ENCODE peak calls at places on chromosome 1, in nine cellular contexts. M, H, N, A, J, Q, C, V and X are unnamed samples. For H3K4me1, the result is how much of the 10 kb centered on the place peaks cover.

GRCh38 chr1:168621356-168621755 is 45.0 kb downstream of the XCL1 start:
- DNase-seq in H (no peak), V (peak), A (no peak), Q (no peak), M (peak), N (no peak), C (no peak), J (no peak), X (no peak)

GRCh38 chr1:29849038-29849750 is 612.9 kb downstream of the PTPRU start:
- DNase-seq in Q (peak), M (peak), N (peak), C (no peak), V (peak), J (no peak), H (peak), A (no peak), X (no peak)

GRCh38 chr1:2785631-2786328 is 15.7 kb downstream of the TTC34 start:
- DNase-seq in H (peak), V (no peak), J (peak), M (no peak), C (peak), N (no peak), A (peak), Q (no peak), X (no peak)

GRCh38 chr1:85091647-85092295 is 43.5 kb upstream of the MCOLN3 start:
- DNase-seq in M (no peak), V (no peak), H (no peak), C (no peak), J (no peak), N (no peak), A (no peak), Q (peak), X (no peak)

GRCh38 chr1:208332774-208333126 is 88.6 kb upstream of the PLXNA2 start:
- DNase-seq in Q (no peak), J (no peak), C (no peak), H (no peak), M (no peak), N (no peak), V (no peak), A (no peak), X (no peak)

GRCh38 chr1:7988576-7988975 is 27.1 kb downstream of the PARK7 start:
- DNase-seq in V (peak), H (no peak), Q (no peak), A (no peak), C (no peak), N (no peak), M (no peak), J (no peak), X (no peak)

GRCh38 chr1:8239039-8239305 is 78.9 kb upstream of the SLC45A1 start:
- DNase-seq in H (peak), N (no peak), A (no peak), Q (no peak), C (peak), V (peak), M (no peak), J (peak), X (no peak)

GRCh38 chr1:172322219-172323061 is 98.0 kb upstream of the C1orf105 start:
- DNase-seq in M (no peak), J (peak), V (peak), Q (no peak), H (no peak), N (no peak), C (peak), A (peak), X (no peak)

GRCh38 chr1:103516693-103517092 is 8.8 kb upstream of the RNPC3 start:
- DNase-seq in N (no peak), C (no peak), J (no peak), H (no peak), A (no peak), Q (peak), M (no peak), V (peak), X (no peak)

GRCh38 chr1:202697038-202697437 is 13.2 kb downstream of the SYT2 start:
- DNase-seq in H (peak), J (no peak), M (no peak), V (no peak), A (no peak), N (no peak), Q (no peak), C (no peak), X (no peak)

GRCh38 chr1:153954826-153955225 is 3.6 kb downstream of the CRTC2 start:
- DNase-seq in H (no peak), J (no peak), V (no peak), M (no peak), N (no peak), C (no peak), A (no peak), Q (no peak), X (no peak)

GRCh38 chr1:206952182-206952581 is 5.9 kb upstream of the PIGR start:
- DNase-seq in J (no peak), C (no peak), M (no peak), A (no peak), H (peak), Q (no peak), V (peak), N (no peak), X (no peak)

GRCh38 chr1:29777522-29777921 is 541.2 kb downstream of the PTPRU start:
- DNase-seq in N (no peak), J (no peak), C (no peak), Q (no peak), H (no peak), A (no peak), M (no peak), V (no peak), X (no peak)

GRCh38 chr1:172141351-172142000 is 279.0 kb upstream of the C1orf105 start:
- DNase-seq in Q (no peak), J (no peak), V (no peak), N (no peak), H (no peak), A (no peak), C (no peak), M (no peak), X (no peak)

GRCh38 chr1:208510192-208510952 is 266.2 kb upstream of the PLXNA2 start:
- DNase-seq in H (no peak), A (no peak), C (no peak), M (no peak), Q (peak), N (no peak), J (no peak), V (peak), X (no peak)

GRCh38 chr1:157595356-157595755 is 2.5 kb downstream of the FCRL4 start:
- DNase-seq in A (no peak), V (no peak), J (no peak), C (no peak), H (no peak), Q (no peak), N (no peak), M (no peak), X (no peak)

GRCh38 chr1:229066591-229066990 is 204.3 kb upstream of the RAB4A start:
- DNase-seq in C (no peak), J (no peak), V (no peak), N (no peak), M (no peak), Q (no peak), H (no peak), A (no peak), X (no peak)

GRCh38 chr1:175870217-175870616 is 126.8 kb upstream of the TNR start:
- DNase-seq in M (no peak), V (no peak), A (no peak), Q (no peak), N (no peak), J (no peak), C (no peak), H (no peak), X (no peak)

GRCh38 chr1:90671736-90672135 is 45.4 kb downstream of the BARHL2 start:
- DNase-seq in A (no peak), V (no peak), N (no peak), H (no peak), C (no peak), M (no peak), Q (no peak), J (no peak), X (no peak)

GRCh38 chr1:22805672-22806038 is 95.0 kb downstream of the EPHB2 start:
- DNase-seq in N (no peak), A (no peak), V (no peak), H (no peak), J (no peak), C (no peak), Q (no peak), M (peak), X (no peak)
- H3K4me3 ChIP-seq in N (no peak), A (no peak), V (no peak), H (no peak), J (no peak), C (no peak), Q (no peak), M (no peak), X (no peak)

GRCh38 chr1:26993237-26994019 is at the start of gene TRNP1:
- DNase-seq in C (peak), Q (no peak), J (peak), M (peak), A (peak), H (peak), V (peak), N (peak), X (peak)

GRCh38 chr1:26996024-26996423 is 2.5 kb downstream of the TRNP1 start:
- DNase-seq in V (no peak), A (no peak), N (no peak), C (no peak), Q (no peak), M (no peak), J (no peak), H (no peak), X (no peak)

GRCh38 chr1:26994020-26994745 is 691 bp downstream of the TRNP1 start:
- DNase-seq in J (no peak), M (peak), Q (no peak), H (no peak), A (no peak), V (no peak), N (no peak), C (peak), X (no peak)

GRCh38 chr1:26996665-26997064 is 3.2 kb downstream of the TRNP1 start:
- DNase-seq in N (no peak), H (no peak), C (no peak), J (no peak), Q (no peak), V (no peak), M (no peak), A (no peak), X (no peak)

DNA sequence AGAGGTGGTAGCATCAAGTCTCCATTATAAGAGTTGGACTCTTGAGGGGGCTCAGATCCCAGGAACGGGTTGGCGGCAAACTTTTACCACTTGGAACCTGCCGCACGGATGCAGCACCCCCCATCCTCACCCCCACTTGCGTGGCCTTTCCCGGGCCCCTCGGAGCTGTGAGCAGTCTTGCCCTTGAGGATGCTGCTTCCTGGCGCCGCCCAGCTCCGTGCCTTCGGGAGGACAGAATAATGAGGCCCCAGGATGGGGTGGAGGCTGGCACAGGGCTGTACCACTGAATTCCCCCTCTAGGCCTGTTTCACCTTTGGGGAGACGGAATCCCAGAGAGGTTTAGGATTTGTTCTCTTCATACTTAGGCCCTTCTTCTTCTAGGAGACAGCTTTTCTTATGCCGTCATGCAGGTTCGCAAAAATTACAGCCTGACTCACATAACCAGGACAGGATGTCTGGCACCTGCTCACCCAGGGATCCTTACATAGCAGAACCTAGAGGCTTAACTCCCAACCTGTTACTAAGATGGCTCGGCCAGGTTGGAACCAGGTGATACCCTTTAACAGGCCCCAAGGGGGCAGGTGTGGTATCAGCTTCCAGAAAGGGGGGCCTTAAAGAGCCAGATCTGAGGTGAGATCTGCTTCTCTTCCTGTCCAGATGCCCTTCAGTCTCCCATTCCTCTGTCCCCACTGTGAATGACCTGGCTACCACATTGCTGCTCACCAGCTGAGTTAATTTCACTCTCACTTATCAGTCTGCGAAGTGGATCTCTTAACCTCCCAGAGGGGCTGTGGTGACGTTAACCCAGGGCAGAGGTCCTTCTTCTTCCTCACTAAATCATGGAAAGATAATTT is 1.5 kb downstream of the TRNP1 start:
- DNase-seq in H (no peak), J (no peak), V (no peak), C (no peak), Q (no peak), M (no peak), N (no peak), A (no peak), X (no peak)
- H3K4me1 ChIP-seq in H (half or more), J (under half), V (under half), C (half or more), Q (half or more), M (under half), N (under half), A (half or more), X (under half)

DNA sequence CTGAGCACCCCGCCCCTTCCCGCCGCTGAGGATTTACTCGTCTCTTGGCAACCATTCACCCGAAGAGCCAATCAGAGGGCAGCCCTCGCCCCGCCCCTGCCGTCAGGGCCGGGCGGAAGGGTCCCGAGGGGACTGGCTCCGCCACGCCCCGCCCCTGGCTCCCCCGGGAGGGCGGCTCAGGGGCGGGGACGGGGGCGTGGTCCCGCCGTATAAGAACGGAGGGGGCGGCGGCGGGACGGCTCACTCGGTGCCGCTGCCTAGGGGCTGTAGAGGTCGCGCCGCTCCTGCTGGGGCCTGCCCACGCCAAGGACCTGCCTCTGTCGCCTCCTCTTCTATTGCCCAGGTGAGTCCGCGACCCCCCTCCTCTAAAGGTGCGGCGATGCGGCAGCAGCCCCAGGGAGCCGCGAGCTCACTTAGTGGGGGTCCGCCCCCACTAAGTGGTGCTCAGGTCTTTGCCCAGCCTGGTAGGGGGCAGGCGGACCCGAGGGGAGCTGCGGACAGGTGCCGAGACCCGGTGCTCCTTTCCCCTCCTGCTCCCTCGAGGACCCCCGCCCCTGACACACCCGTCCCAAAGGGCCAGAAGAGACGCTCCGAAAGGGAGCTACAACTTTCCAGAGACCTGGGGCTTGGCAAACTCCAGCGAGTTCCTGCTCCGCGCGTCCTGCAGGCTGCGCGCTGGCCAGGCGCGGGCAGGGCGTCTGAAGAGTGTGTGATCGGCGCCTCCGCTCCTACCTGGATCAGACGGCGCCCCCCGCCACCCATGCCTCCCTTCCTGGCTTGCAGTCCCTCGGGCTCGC is at the start of gene TENT5C:
- DNase-seq in M (peak), V (peak), H (peak), Q (peak), C (peak), N (peak), A (peak), J (peak), X (peak)
- H3K27ac ChIP-seq in M (no peak), V (peak), H (peak), Q (peak), C (peak), N (peak), A (peak), J (peak), X (peak)

DNA sequence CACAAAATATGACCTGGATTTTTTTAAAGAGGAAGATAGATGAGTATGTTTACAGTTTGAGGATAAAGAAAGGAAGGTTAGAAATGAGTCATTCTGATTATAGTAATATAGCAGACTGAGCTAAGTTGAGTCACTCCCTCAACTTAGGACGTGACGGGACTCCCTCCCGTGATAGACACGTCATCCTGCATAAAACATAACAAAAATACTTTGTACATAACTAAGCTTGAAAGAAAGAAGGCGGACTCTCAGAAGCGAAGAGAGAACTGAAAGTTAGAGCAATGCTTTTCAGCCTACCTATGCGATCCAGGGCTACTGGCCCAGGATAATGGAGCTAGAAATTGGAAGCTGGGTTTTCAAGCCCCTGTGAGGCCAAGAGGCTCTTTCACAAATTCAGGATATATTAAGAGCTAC is 53.0 kb upstream of the DESI2 start:
- DNase-seq in J (no peak), C (no peak), V (peak), N (peak), A (no peak), M (no peak), H (peak), Q (peak), X (peak)
- H3K4me3 ChIP-seq in J (no peak), C (peak), V (peak), N (no peak), A (no peak), M (no peak), H (no peak), Q (no peak), X (no peak)

DNA sequence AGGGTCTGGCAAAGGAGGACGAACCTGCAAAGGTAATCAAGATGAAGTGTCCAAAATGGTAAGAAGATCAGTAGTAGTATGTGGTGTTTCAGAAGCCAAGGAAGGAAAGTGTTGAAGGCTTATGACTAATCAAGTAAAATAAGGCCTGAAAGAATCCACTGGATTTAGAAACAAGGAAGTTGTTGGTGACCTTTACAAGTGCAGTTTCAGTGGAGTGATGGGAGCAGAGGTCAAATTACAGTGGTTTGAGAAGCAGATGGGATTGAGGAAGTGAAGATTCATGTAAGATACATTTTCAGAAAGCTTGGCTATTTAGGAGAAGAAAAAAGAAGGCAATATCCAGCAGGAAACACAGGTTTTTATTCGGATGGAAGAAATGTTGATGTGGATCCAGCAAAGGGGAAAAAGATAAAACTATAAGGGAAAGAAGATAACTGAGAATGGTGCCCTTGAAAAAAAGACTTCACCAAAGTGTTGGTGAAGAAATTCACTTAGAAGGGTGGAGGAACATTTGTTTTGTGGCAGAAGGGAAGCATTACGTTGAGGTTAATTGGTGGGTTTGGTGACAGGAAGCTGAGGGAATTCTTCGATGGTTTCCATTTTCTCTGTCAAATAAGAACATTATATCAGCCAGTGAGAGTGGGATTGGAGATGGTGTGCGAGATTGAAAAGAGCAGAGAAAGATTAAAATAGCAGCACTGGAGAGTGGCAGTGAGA is 2.1 kb downstream of the ARMH1 start:
- DNase-seq in Q (no peak), J (no peak), N (no peak), A (no peak), C (no peak), M (no peak), V (peak), H (no peak), X (no peak)
- H3K4me1 ChIP-seq in Q (under half), J (under half), N (under half), A (under half), C (half or more), M (under half), V (under half), H (under half), X (under half)

GRCh38 chr1:17547271-17547670 is 7.8 kb downstream of the ARHGEF10L start:
- DNase-seq in J (no peak), H (no peak), C (no peak), Q (no peak), V (no peak), A (no peak), N (no peak), M (peak), X (no peak)

GRCh38 chr1:17542696-17543095 is 3.2 kb downstream of the ARHGEF10L start:
- DNase-seq in N (no peak), J (no peak), M (no peak), Q (no peak), V (no peak), A (no peak), C (no peak), H (no peak), X (no peak)

GRCh38 chr1:17544951-17545350 is 5.5 kb downstream of the ARHGEF10L start:
- DNase-seq in V (peak), N (no peak), J (no peak), H (no peak), C (no peak), M (no peak), A (no peak), Q (no peak), X (no peak)

GRCh38 chr1:17549384-17549783 is 9.9 kb downstream of the ARHGEF10L start:
- DNase-seq in M (no peak), H (no peak), Q (no peak), V (no peak), C (no peak), N (no peak), A (no peak), J (no peak), X (no peak)

GRCh38 chr1:17545354-17545753 is 5.9 kb downstream of the ARHGEF10L start:
- DNase-seq in H (no peak), Q (no peak), N (no peak), J (no peak), C (no peak), M (no peak), A (no peak), V (peak), X (no peak)
- H3K27ac ChIP-seq in H (peak), Q (no peak), N (no peak), J (peak), C (no peak), M (no peak), A (no peak), V (peak), X (no peak)

GRCh38 chr1:198890531-198890930 is 251.7 kb downstream of the PTPRC start:
- DNase-seq in C (no peak), A (no peak), Q (no peak), H (no peak), V (peak), M (no peak), J (no peak), N (no peak), X (no peak)
- H3K4me3 ChIP-seq in C (no peak), A (no peak), Q (no peak), H (no peak), V (no peak), M (no peak), J (no peak), N (no peak), X (no peak)